ENCODE peak calls at places on chromosome 21, in four cellular contexts. H, F, V and Z are unnamed samples.
A peak's percentile ranks its signal among the peaks of the same experiment; 100 is the strongest.

GRCh38 chr21:36890086-36890485 is 76.4 kb downstream of the HLCS start:
- DNase-seq in H (no peak), F (no peak), V (no peak), Z (no peak)

GRCh38 chr21:15895142-15896106 is 165.6 kb downstream of the USP25 start:
- DNase-seq in H (no peak), F (no peak), V (no peak), Z (no peak)

GRCh38 chr21:44065428-44065827 is 41.8 kb upstream of the PWP2 start:
- DNase-seq in H (no peak), F (no peak), V (no peak), Z (no peak)

GRCh38 chr21:43282358-43283120 is 113.7 kb downstream of the CRYAA start:
- DNase-seq in H (no peak), F (no peak), V (no peak), Z (no peak)

GRCh38 chr21:42218836-42219605 is at the start of gene ABCG1:
- DNase-seq in H (peak; percentile 84), F (no peak), V (peak; percentile 43), Z (peak; percentile 89)

GRCh38 chr21:37462087-37462861 is 95.7 kb downstream of the DYRK1A start:
- DNase-seq in H (no peak), F (no peak), V (no peak), Z (no peak)

GRCh38 chr21:15491100-15491499 is 238.7 kb upstream of the USP25 start:
- DNase-seq in H (no peak), F (no peak), V (no peak), Z (no peak)

GRCh38 chr21:35086357-35086756 is 37.3 kb upstream of the RUNX1 start:
- DNase-seq in H (no peak), F (no peak), V (no peak), Z (no peak)

GRCh38 chr21:42980959-42981523 is 6.7 kb downstream of the PKNOX1 start:
- DNase-seq in H (no peak), F (no peak), V (no peak), Z (no peak)

GRCh38 chr21:31927872-31928476 is 55.2 kb downstream of the HUNK start:
- DNase-seq in H (no peak), F (no peak), V (no peak), Z (no peak)

GRCh38 chr21:42337830-42338729 is 12.7 kb downstream of the TFF2 start:
- DNase-seq in H (peak; percentile 89), F (no peak), V (peak; percentile 73), Z (peak; percentile 55)

GRCh38 chr21:19353271-19353670 is 949.7 kb upstream of the TMPRSS15 start:
- DNase-seq in H (no peak), F (no peak), V (no peak), Z (no peak)

GRCh38 chr21:43609501-43610340 is 49.6 kb downstream of the HSF2BP start:
- DNase-seq in H (no peak), F (no peak), V (no peak), Z (peak; percentile 76)

GRCh38 chr21:37986751-37987399 is 70.6 kb upstream of the KCNJ6 start:
- DNase-seq in H (no peak), F (no peak), V (no peak), Z (no peak)

GRCh38 chr21:21682172-21682571 is 684.0 kb downstream of the NCAM2 start:
- DNase-seq in H (no peak), F (no peak), V (no peak), Z (no peak)

GRCh38 chr21:42392731-42393442 is 3.0 kb downstream of the TMPRSS3 start:
- DNase-seq in H (no peak), F (peak; percentile 96), V (no peak), Z (no peak)

GRCh38 chr21:16742116-16742515 is 770.7 kb upstream of the CXADR start:
- DNase-seq in H (no peak), F (no peak), V (no peak), Z (no peak)

GRCh38 chr21:18369115-18369514 is 34.5 kb downstream of the TMPRSS15 start:
- DNase-seq in H (no peak), F (no peak), V (no peak), Z (peak; percentile 15)

GRCh38 chr21:15804247-15804985 is 74.6 kb downstream of the USP25 start:
- DNase-seq in H (no peak), F (no peak), V (no peak), Z (no peak)

GRCh38 chr21:32240708-32241433 is 38.0 kb downstream of the MIS18A start:
- DNase-seq in H (no peak), F (peak; percentile 13), V (no peak), Z (no peak)

GRCh38 chr21:41948901-41949300 is 4.9 kb downstream of the C2CD2 start:
- DNase-seq in H (no peak), F (no peak), V (no peak), Z (no peak)

GRCh38 chr21:18832950-18833349 is 429.4 kb upstream of the TMPRSS15 start:
- DNase-seq in H (no peak), F (no peak), V (no peak), Z (no peak)

GRCh38 chr21:36166705-36167104 is 10.1 kb downstream of the DOP1B start:
- DNase-seq in H (no peak), F (no peak), V (no peak), Z (peak; percentile 35)

GRCh38 chr21:44006656-44007055 is 5.5 kb upstream of the TRAPPC10 start:
- DNase-seq in H (no peak), F (no peak), V (no peak), Z (no peak)

GRCh38 chr21:42097860-42098259 is 26.7 kb downstream of the UMODL1 start:
- DNase-seq in H (no peak), F (no peak), V (no peak), Z (no peak)

GRCh38 chr21:26067836-26068401 is 102.7 kb downstream of the APP start:
- DNase-seq in H (no peak), F (peak; percentile 24), V (no peak), Z (no peak)
- TF ChIP-seq NRF1 in H (no peak), F (no peak), V (no peak), Z (no peak)

GRCh38 chr21:39121600-39122355 is 61.5 kb downstream of the PSMG1 start:
- DNase-seq in H (peak; percentile 31), F (no peak), V (no peak), Z (no peak)
- TF ChIP-seq NRF1 in H (no peak), F (no peak), V (no peak), Z (no peak)

DNA sequence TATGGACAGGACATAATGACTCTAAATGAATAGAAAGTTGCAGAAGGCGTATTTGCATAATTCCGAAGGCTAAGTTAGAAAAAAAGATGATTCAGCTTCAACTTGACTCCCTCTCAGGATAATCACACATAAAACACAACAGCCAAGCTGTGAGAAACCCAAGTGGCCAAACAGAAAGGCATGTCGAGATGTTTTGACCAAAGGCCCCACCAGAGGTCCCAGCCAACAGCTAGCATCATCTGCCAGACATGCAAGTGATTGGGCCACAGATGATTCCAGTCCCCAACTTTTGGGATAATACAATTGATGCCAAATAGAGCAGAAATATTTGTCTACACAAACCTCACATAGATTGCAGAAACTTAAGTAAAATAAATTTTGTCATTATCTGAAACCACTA is 444.9 kb downstream of the LTN1 start:
- DNase-seq in H (no peak), F (no peak), V (no peak), Z (no peak)
- TF ChIP-seq NRF1 in H (no peak), F (no peak), V (no peak), Z (no peak)

GRCh38 chr21:33608559-33608958 is 20.1 kb upstream of the DONSON start:
- DNase-seq in H (no peak), F (no peak), V (no peak), Z (no peak)
- TF ChIP-seq NRF1 in H (no peak), F (no peak), V (no peak), Z (no peak)

GRCh38 chr21:45539796-45540600 is 2.2 kb downstream of the SLC19A1 start:
- DNase-seq in H (peak; percentile 43), F (no peak), V (no peak), Z (no peak)

GRCh38 chr21:45542242-45542666 is at the start of gene SLC19A1:
- DNase-seq in H (peak; percentile 71), F (no peak), V (peak; percentile 98), Z (peak; percentile 99)

GRCh38 chr21:45540601-45540970 is 1.7 kb downstream of the SLC19A1 start:
- DNase-seq in H (peak; percentile 35), F (no peak), V (no peak), Z (peak; percentile 30)

GRCh38 chr21:45542667-45543370 is 579 bp upstream of the SLC19A1 start:
- DNase-seq in H (peak; percentile 69), F (no peak), V (no peak), Z (peak; percentile 62)

GRCh38 chr21:45541221-45542039 is 810 bp downstream of the SLC19A1 start:
- DNase-seq in H (peak; percentile 58), F (no peak), V (peak; percentile 97), Z (peak; percentile 95)
- TF ChIP-seq NRF1 in H (no peak), F (no peak), V (no peak), Z (no peak)

GRCh38 chr21:40606341-40606740 is 240.6 kb downstream of the DSCAM start:
- DNase-seq in H (no peak), F (no peak), V (no peak), Z (no peak)
- TF ChIP-seq NRF1 in H (no peak), F (no peak), V (no peak), Z (no peak)

GRCh38 chr21:23522750-23523149 is 2084.5 kb downstream of the MRPL39 start:
- DNase-seq in H (no peak), F (no peak), V (no peak), Z (no peak)

DNA sequence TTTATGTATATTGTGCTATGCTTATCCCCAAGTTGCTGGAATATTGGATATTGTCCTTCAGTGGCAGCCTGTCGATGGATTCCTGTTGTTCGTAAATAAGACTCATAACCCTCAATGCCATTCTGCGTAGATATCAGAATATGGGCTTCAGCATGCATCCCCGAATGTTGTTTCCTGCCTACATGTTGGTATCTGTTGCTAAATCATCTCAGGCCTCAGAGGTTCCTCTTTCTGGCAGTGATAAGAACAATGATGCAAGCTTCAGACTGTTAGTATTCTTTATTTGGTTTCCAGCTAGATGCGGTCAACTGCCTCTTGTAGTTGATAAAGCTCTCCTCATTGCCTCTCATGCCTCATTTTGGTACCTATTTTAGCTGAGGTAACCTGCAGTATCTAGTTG is 2082.6 kb downstream of the MRPL39 start:
- DNase-seq in H (no peak), F (no peak), V (no peak), Z (no peak)
- TF ChIP-seq NRF1 in H (no peak), F (no peak), V (no peak), Z (no peak)

GRCh38 chr21:46116846-46117585 is 19.1 kb downstream of the COL6A2 start:
- DNase-seq in H (peak; percentile 41), F (no peak), V (no peak), Z (peak; percentile 35)

GRCh38 chr21:46115441-46116188 is 17.7 kb downstream of the COL6A2 start:
- DNase-seq in H (no peak), F (no peak), V (no peak), Z (peak; percentile 21)

GRCh38 chr21:46114963-46115362 is 17.1 kb downstream of the COL6A2 start:
- DNase-seq in H (no peak), F (no peak), V (no peak), Z (peak; percentile 28)

GRCh38 chr21:46117586-46118304 is 19.8 kb downstream of the COL6A2 start:
- DNase-seq in H (peak; percentile 40), F (no peak), V (no peak), Z (peak; percentile 32)

GRCh38 chr21:46116189-46116845 is 18.4 kb downstream of the COL6A2 start:
- DNase-seq in H (peak; percentile 38), F (no peak), V (no peak), Z (peak; percentile 20)
- TF ChIP-seq NRF1 in H (no peak), F (no peak), V (no peak), Z (no peak)